ENCODE peak calls at places on chromosome 1, in six cellular contexts. G, B, Q, R, O and E are unnamed samples.

GRCh38 chr1:151060241-151061011 is at the start of gene MLLT11:
- DNase-seq in G (peak; percentile 96), B (peak; percentile 79), Q (no peak), R (no peak), O (peak; percentile 27), E (peak; percentile 35)

GRCh38 chr1:226984521-226985238 is 44.6 kb downstream of the COQ8A start:
- DNase-seq in G (no peak), B (no peak), Q (no peak), R (no peak), O (no peak), E (no peak)

GRCh38 chr1:118618618-118619340 is 369.4 kb downstream of the TBX15 start:
- DNase-seq in G (no peak), B (no peak), Q (no peak), R (no peak), O (no peak), E (peak; percentile 5)

GRCh38 chr1:27145934-27146354 is 9.0 kb downstream of the SLC9A1 start:
- DNase-seq in G (peak; percentile 69), B (peak; percentile 72), Q (no peak), R (no peak), O (no peak), E (no peak)

GRCh38 chr1:20698195-20698910 is 19.5 kb downstream of the KIF17 start:
- DNase-seq in G (no peak), B (no peak), Q (no peak), R (peak; percentile 51), O (no peak), E (no peak)

GRCh38 chr1:231214918-231215675 is 25.9 kb upstream of the GNPAT start:
- DNase-seq in G (peak; percentile 28), B (peak; percentile 13), Q (no peak), R (no peak), O (no peak), E (no peak)

GRCh38 chr1:23083714-23084480 is 64.6 kb downstream of the KDM1A start:
- DNase-seq in G (no peak), B (no peak), Q (no peak), R (no peak), O (no peak), E (peak; percentile 26)

GRCh38 chr1:173002891-173003582 is 47.7 kb downstream of the TNFSF18 start:
- DNase-seq in G (no peak), B (no peak), Q (no peak), R (no peak), O (no peak), E (no peak)

GRCh38 chr1:185139231-185139630 is 17.5 kb downstream of the TRMT1L start:
- DNase-seq in G (no peak), B (no peak), Q (no peak), R (no peak), O (no peak), E (no peak)